ENCODE peak calls at places on chromosomes 4 and X, in nine cellular contexts. M is sigmoid colon, P is stomach, N is HCT116, H is heart left ventricle, B is HFF-Myc, Y is right lobe of liver, I is fibroblast of pulmonary artery, S is BJ. U is an unnamed sample.

GRCh38 chr4:99156992-99157391 is 12.9 kb upstream of the ADH4 start:
- DNase-seq in M (no peak), P (no peak), N (no peak), H (no peak), B (no peak), Y (no peak), I (no peak), S (no peak), U (peak)

GRCh38 chrX:136586386-136586785 is 54.4 kb downstream of the VGLL1 start:
- DNase-seq in M (no peak), P (no peak), N (no peak), H (no peak), B (no peak), Y (no peak), I (no peak), S (no peak), U (peak)

GRCh38 chr4:151675366-151676060 is 85.3 kb downstream of the GATB start:
- DNase-seq in M (no peak), P (no peak), N (no peak), H (no peak), B (no peak), Y (no peak), I (no peak), S (no peak), U (peak)

GRCh38 chrX:56733459-56734046 is 4.5 kb downstream of the NBDY start:
- DNase-seq in M (peak), P (peak), N (no peak), H (no peak), B (no peak), Y (no peak), I (peak), S (no peak), U (peak)

GRCh38 chr4:185716008-185716976 is 95.7 kb downstream of the SORBS2 start:
- DNase-seq in M (no peak), P (no peak), N (no peak), H (no peak), B (no peak), Y (no peak), I (no peak), S (no peak), U (no peak)

GRCh38 chrX:1391707-1392375 is at the start of gene SLC25A6:
- DNase-seq in M (peak), P (peak), N (peak), H (peak), B (peak), Y (peak), I (peak), S (peak), U (peak)

GRCh38 chr4:183437452-183437851 is 7.0 kb upstream of the CDKN2AIP start:
- DNase-seq in M (no peak), P (no peak), N (no peak), H (no peak), B (no peak), Y (no peak), I (no peak), S (no peak), U (no peak)

GRCh38 chrX:11103006-11103405 is 8.1 kb upstream of the HCCS start:
- DNase-seq in M (no peak), P (no peak), N (no peak), H (no peak), B (no peak), Y (no peak), I (no peak), S (no peak), U (no peak)

GRCh38 chr4:184766421-184766820 is 32.5 kb upstream of the CENPU start:
- DNase-seq in M (no peak), P (no peak), N (no peak), H (no peak), B (no peak), Y (no peak), I (no peak), S (no peak), U (no peak)

GRCh38 chrX:21738950-21739287 is 19.0 kb downstream of the SMPX start:
- DNase-seq in M (no peak), P (no peak), N (no peak), H (no peak), B (no peak), Y (no peak), I (no peak), S (no peak), U (no peak)

GRCh38 chrX:118862086-118862485 is 38.5 kb downstream of the ZCCHC12 start:
- DNase-seq in M (no peak), P (no peak), N (no peak), H (no peak), B (no peak), Y (no peak), I (peak), S (no peak), U (no peak)

GRCh38 chrX:48940404-48940955 is 16.9 kb downstream of the OTUD5 start:
- DNase-seq in M (no peak), P (no peak), N (no peak), H (no peak), B (no peak), Y (no peak), I (no peak), S (no peak), U (no peak)

GRCh38 chr4:109548655-109549054 is 11.4 kb upstream of the MCUB start:
- DNase-seq in M (no peak), P (no peak), N (no peak), H (no peak), B (peak), Y (no peak), I (peak), S (no peak), U (peak)

GRCh38 chrX:40132751-40133150 is 35.0 kb upstream of the BCOR start:
- DNase-seq in M (peak), P (peak), N (peak), H (peak), B (no peak), Y (peak), I (peak), S (no peak), U (peak)

GRCh38 chr4:87342872-87343271 is 20.2 kb upstream of the HSD17B13 start:
- DNase-seq in M (no peak), P (no peak), N (no peak), H (no peak), B (no peak), Y (no peak), I (no peak), S (no peak), U (no peak)

GRCh38 chr4:78612398-78613005 is 60.9 kb downstream of the ANXA3 start:
- DNase-seq in M (no peak), P (no peak), N (no peak), H (no peak), B (peak), Y (no peak), I (peak), S (no peak), U (peak)

GRCh38 chr4:89788243-89789072 is 48.5 kb downstream of the SNCA start:
- DNase-seq in M (peak), P (no peak), N (no peak), H (no peak), B (no peak), Y (no peak), I (peak), S (no peak), U (no peak)

GRCh38 chr4:150242820-150243458 is 164.7 kb downstream of the DCLK2 start:
- DNase-seq in M (no peak), P (no peak), N (peak), H (no peak), B (no peak), Y (no peak), I (peak), S (no peak), U (peak)

GRCh38 chr4:52612341-52612740 is 46.8 kb downstream of the USP46 start:
- DNase-seq in M (no peak), P (no peak), N (no peak), H (no peak), B (no peak), Y (no peak), I (no peak), S (no peak), U (peak)
- TF ChIP-seq CTCF in M (no peak), P (no peak), N (no peak), H (no peak), B (no peak), Y (no peak), I (no peak), S (no peak), U (no peak)

DNA sequence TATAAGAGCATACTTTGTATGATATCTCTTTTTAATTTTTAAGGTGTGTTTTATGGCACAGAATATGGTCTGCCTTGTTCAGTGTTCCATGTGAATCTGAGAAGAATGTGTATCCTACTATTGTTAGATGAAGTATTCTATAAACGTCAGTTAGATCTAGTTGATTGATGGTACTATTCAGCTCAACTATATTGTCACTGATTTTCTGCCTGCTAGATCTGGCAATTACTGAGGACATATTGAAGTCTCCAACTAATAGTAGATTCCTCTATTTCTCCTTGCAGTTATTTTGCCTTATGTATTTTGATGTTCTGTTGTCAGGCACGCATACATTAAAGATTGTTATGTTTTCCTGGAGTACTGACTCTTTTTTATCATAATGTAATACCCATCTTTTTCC is 39.8 kb downstream of the AWAT2 start:
- DNase-seq in M (no peak), P (no peak), N (no peak), H (no peak), B (no peak), Y (no peak), I (no peak), S (no peak), U (no peak)
- H3K4me3 ChIP-seq in M (no peak), P (no peak), N (no peak), H (no peak), B (no peak), Y (no peak), I (no peak), S (no peak), U (no peak)

GRCh38 chr4:187993827-187994226 is 1.7 kb upstream of the ZFP42 start:
- DNase-seq in M (no peak), P (no peak), N (peak), H (no peak), B (no peak), Y (no peak), I (no peak), S (no peak), U (no peak)
- TF ChIP-seq CTCF in M (no peak), P (no peak), N (peak), H (no peak), B (no peak), Y (no peak), I (no peak), S (no peak), U (peak)

GRCh38 chrX:155768036-155768769 is 112.9 kb upstream of the VAMP7 start:
- DNase-seq in M (no peak), P (no peak), N (no peak), H (peak), B (no peak), Y (no peak), I (peak), S (no peak), U (peak)
- H3K4me3 ChIP-seq in M (no peak), P (peak), N (peak), H (peak), B (peak), Y (no peak), I (peak), S (peak), U (peak)

GRCh38 chr4:75939890-75940691 is 722 bp downstream of the NAAA start:
- DNase-seq in M (peak), P (peak), N (peak), H (peak), B (no peak), Y (peak), I (peak), S (no peak), U (peak)

GRCh38 chr4:75935628-75936027 is 5.2 kb downstream of the NAAA start:
- DNase-seq in M (no peak), P (no peak), N (no peak), H (no peak), B (no peak), Y (no peak), I (no peak), S (no peak), U (no peak)

DNA sequence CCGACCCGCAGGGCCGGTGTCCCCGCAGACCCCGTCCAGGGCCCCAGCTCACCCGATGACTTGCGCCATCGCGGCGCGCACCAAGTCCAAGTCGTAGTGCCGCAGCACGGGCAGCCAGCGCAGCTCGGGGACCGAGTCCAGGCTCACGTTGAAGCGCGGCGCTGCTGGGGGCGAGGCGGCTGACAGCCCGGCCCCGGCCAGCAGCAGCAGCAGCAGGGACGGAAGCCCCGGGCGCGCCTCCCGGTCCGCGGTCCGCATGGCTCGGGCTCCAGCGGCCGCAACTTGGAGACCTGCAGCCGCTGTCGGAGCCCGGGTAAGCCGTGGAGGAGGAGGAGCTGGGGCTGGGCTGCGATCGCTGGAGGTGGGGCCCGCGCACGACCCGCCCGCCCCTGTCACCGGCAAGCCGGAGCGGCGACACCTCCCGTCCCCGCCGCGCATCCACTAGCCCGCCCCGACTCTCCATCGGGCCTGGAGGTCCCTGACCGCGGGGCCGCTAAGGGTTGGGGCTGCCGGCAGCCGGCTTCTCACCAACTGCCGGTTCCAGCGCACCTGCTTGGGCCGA is at the start of gene NAAA:
- DNase-seq in M (peak), P (peak), N (peak), H (peak), B (no peak), Y (peak), I (peak), S (no peak), U (peak)
- TF ChIP-seq CTCF in M (peak), P (no peak), N (no peak), H (peak), B (no peak), Y (peak), I (no peak), S (no peak), U (no peak)